ENCODE peak calls at places on chromosomes 7 and 10, in four cellular contexts. I is hepatocyte, T is brain microvascular endothelial cell, N is A549. S is an unnamed sample.

GRCh38 chr10:614341-614664 is 75.2 kb downstream of the DIP2C start:
- DNase-seq in T (no peak), N (no peak), I (no peak), S (no peak)

GRCh38 chr10:117470733-117471132 is 71.8 kb upstream of the EMX2 start:
- DNase-seq in N (no peak), I (no peak), T (no peak), S (no peak)

GRCh38 chr7:114478384-114478783 is 63.8 kb downstream of the FOXP2 start:
- DNase-seq in N (no peak), T (no peak), I (no peak), S (no peak)

GRCh38 chr7:97307521-97308108 is 190.1 kb downstream of the SDHAF3 start:
- DNase-seq in N (no peak), I (no peak), T (no peak), S (no peak)

GRCh38 chr10:98096731-98097130 is 37.7 kb upstream of the R3HCC1L start:
- DNase-seq in T (no peak), I (no peak), N (no peak), S (no peak)

GRCh38 chr7:91265693-91266066 is 1.4 kb downstream of the FZD1 start:
- DNase-seq in T (no peak), I (peak; percentile 16), N (peak; percentile 5), S (no peak)

GRCh38 chr10:27715505-27715904 is 30.1 kb downstream of the MKX start:
- DNase-seq in T (no peak), I (no peak), N (no peak), S (no peak)

GRCh38 chr10:122263971-122264370 is 7.1 kb upstream of the BTBD16 start:
- DNase-seq in N (peak; percentile 24), T (peak; percentile 89), I (peak; percentile 44), S (peak; percentile 82)

GRCh38 chr10:28922861-28923260 is 245.5 kb downstream of the BAMBI start:
- DNase-seq in N (no peak), T (no peak), I (no peak), S (no peak)

GRCh38 chr10:59337254-59337653 is 25.1 kb downstream of the FAM13C start:
- DNase-seq in T (peak; percentile 31), N (peak; percentile 12), I (peak; percentile 19), S (peak; percentile 73)

DNA sequence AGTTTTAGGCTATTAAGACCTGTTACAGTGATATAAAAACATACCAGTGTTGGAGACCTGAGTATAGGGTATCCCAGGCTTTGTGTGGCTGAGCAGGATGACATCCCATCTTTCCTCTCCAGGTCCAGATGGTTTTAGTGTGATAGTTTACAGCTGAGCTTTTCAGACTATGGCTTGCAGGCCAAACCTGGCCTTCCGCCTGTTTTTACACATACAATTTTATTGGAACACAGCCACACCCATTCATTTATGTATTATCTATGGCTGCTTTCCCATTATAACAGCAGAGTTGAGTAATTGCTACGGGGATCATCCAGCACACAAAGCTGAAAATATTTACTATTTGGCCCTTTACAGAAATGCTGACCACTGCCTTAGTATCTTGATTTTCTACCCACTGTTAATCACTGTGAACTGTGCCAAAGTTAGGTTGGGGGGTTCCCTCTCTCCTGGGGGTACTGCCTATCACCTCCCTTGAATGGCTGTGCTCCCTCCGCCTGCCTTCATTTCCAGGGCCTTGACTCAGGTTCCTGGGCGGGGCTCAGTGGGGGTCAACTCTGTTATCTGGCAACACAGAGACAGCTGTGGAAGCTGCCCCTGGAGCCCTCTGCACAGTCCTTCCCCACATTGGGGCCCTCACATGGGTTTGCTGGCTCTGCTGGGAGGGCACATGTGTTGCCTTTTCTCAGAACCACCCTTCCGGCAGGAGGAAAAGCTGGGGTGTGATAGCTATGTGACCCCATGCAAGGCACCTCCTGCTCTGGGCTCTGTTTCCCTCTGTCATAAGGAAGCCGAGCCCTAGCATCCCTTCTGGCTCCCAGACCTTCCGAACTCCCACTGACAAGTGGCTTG is 40.3 kb upstream of the SH2D4B start:
- DNase-seq in I (no peak), N (no peak), T (peak; percentile 46), S (peak; percentile 35)
- H3K4me3 ChIP-seq in I (no peak overlapping the region), N (no peak overlapping the region), T (no peak overlapping the region), S (no peak overlapping the region)

DNA sequence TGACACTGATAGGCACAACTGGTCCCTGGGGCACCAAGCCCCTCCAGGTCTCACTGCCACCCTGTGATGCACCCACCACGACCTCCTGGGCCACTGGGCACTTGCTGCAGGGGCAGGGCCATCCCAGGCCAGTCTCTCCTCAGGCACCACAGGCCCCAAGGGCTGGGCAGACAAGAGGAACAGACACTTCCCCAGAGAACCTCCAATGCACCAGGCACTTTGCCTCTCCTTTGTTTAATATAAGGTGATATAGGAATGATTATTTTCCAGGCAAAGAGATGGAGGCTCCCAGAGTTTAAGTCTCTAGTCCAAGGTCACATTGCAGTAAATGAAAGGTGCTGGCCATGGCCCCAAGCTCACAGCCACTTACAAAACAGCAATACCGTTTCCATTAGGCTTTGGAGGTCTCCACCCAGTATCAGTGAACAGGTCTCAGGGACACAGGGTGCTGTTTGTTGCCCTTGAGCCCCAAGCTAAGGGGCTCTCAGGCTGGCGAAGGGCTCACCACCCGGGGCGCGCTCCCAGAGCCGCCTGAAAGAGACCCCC is 4.5 kb downstream of the DEPP1 start:
- DNase-seq in I (no peak), N (no peak), T (no peak), S (no peak)
- H3K4me3 ChIP-seq in I (no peak overlapping the region), N (peak overlapping the region; percentile 47), T (peak overlapping the region; percentile 61), S (no peak overlapping the region)

DNA sequence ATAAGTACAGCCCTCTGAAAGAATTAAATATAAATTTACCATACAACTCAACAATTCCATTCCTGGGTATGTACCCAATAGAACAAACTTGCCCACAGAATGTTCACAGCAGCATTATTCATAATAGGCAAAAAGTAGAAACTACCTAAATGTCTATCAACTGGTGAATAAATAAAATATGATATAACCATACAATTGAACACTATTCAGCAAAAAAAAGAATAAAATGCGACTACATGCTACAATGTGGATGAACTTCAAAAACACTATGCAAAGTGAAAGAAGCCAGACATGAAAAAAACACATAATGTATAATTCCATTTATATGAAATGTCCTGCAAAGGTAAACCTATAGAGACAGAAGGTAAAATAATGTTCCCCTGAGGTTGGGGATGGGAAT is 2.0 kb upstream of the CPN1 start:
- DNase-seq in N (no peak), I (no peak), T (no peak), S (no peak)
- H3K4me3 ChIP-seq in N (no peak overlapping the region), I (no peak overlapping the region), T (no peak overlapping the region), S (no peak overlapping the region)

DNA sequence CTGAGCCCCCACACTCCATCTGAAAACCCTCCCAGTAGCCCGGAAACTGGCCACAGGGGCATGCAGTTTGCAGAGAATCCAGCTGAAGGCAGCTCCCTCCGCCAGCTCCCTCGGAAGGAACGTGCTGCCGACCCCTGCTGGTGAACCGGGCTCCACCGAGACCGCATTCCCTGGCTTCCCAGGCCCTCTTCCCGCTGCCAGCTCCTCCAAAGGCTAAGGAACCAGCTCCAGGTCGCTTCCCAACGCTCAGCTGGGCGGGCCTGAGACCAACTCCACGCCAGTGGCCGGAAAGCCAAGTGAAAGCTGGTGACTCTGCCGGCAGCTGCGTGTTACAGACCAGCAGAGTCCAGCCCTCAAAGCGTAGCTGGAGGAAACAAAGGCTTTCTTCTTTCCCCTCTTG is 35.8 kb downstream of the GPER1 start:
- DNase-seq in T (peak; percentile 64), N (peak; percentile 53), I (peak; percentile 80), S (no peak)
- H3K4me3 ChIP-seq in T (peak overlapping the region; percentile 3), N (no peak overlapping the region), I (no peak overlapping the region), S (no peak overlapping the region)

GRCh38 chr10:43230101-43230908 is 36.6 kb downstream of the RASGEF1A start:
- DNase-seq in T (no peak), N (no peak), I (no peak), S (no peak)

GRCh38 chr10:43228783-43229207 is 38.1 kb downstream of the RASGEF1A start:
- DNase-seq in N (no peak), T (no peak), I (no peak), S (no peak)

GRCh38 chr10:43227911-43228782 is 38.7 kb downstream of the RASGEF1A start:
- DNase-seq in I (no peak), T (no peak), N (no peak), S (no peak)

GRCh38 chr10:43230909-43231522 is 35.8 kb downstream of the RASGEF1A start:
- DNase-seq in T (no peak), I (no peak), N (no peak), S (no peak)

DNA sequence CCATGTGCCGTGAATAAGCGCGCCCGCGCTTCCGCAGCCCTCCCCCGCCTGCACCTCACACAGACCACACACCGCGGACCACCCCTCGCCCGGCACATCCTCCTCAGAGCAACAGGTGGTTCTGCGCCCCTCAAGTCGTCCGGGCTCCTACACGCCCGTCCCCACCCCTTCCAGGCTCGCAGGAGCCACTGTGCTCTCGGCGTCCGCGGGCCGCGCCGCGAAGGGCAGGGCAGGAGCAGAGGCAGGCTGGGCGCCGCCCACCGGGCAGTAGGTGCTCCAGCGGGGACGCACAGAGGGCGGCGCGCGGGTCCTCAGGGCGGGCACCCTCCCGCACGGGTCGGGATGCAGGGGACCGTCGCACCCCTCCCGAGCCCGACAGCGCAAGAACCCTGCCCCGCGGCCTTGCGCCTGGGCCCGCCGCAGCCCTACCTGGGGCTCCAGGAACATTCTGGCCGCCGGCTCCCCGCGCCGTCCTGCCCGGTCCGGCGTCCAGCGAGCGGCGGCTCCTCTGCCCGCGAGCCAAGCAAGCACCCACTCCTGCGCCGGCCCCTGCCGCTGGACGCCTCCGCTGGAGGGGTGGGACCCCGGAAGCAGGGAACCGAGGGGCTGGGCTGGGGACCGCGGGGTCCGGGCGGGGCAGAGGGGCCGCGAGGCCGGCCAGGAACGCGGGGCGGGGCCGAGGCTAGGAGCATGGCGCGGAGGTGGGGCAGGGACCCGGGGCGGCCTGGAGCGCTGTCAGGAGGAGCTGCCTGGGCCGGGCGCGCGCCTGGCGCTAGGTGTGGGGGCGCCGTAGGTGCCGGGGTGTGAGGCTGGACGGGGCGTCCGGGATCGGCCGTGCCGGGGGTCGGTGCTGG is 37.4 kb downstream of the RASGEF1A start:
- DNase-seq in N (peak; percentile 41), I (peak; percentile 64), T (no peak), S (no peak)
- H3K4me3 ChIP-seq in N (peak overlapping the region; percentile 79), I (peak overlapping the region; percentile 55), T (no peak overlapping the region), S (no peak overlapping the region)

DNA sequence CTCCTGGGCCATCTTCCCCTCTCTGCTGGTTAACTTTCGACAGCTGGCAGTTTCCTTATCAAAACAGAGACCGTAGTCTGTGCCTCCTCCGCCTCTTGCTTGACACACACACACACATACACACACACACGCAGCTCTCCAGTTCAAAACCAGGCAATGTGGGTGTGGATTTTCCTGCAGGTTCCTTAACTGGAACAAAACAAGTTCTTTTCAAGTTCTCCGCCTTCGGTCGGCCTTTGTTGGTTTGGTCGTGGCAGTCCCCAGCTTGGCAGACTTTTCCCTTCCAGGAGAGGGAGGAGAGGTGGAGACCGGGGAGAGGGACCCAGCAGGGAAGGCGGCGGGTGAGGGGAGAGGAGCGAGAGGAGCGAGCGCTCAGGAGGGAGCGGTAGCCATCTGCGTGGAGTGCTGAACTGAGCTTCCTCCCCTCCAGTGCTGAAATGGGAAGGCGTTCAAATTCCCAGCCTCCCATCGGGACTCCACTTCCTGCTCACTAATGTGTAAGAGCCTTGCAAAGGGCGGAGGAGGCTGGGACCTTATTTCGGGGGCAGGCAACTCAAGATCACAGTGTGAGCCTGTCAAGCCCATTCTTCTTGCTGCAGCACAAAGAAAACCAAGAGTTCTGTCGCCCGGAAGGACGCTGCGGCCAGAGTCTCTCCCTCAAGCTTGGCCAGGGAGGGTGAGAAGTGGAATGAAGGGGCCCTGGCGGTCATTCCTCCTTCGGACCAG is 120.6 kb downstream of the PRPF18 start:
- DNase-seq in I (peak; percentile 77), T (peak; percentile 85), N (peak; percentile 61), S (peak; percentile 64)
- H3K4me3 ChIP-seq in I (peak overlapping the region; percentile 59), T (peak overlapping the region; percentile 75), N (peak overlapping the region; percentile 50), S (peak overlapping the region; percentile 51)

GRCh38 chr10:130992802-130993523 is 318.6 kb downstream of the TCERG1L start:
- DNase-seq in T (no peak), N (no peak), I (no peak), S (no peak)

GRCh38 chr10:130994191-130994590 is 317.3 kb downstream of the TCERG1L start:
- DNase-seq in T (no peak), N (no peak), I (no peak), S (no peak)

GRCh38 chr10:130997267-130998045 is 314.1 kb downstream of the TCERG1L start:
- DNase-seq in I (no peak), N (no peak), T (no peak), S (no peak)

GRCh38 chr10:130993612-130994011 is 317.9 kb downstream of the TCERG1L start:
- DNase-seq in I (no peak), T (no peak), N (no peak), S (no peak)

GRCh38 chr10:130994845-130995244 is 316.7 kb downstream of the TCERG1L start:
- DNase-seq in N (no peak), I (no peak), T (no peak), S (no peak)
- H3K4me3 ChIP-seq in N (no peak overlapping the region), I (no peak overlapping the region), T (no peak overlapping the region), S (no peak overlapping the region)

S was measured in SJCRH30.